ENCODE peak calls at places on chromosomes 7 and 10, in six cellular contexts. A is nucleus accumbens, K is GM12865, S is Right ventricle myocardium superior, D is lower lobe of right lung, F is Peyer's patch. L is an unnamed sample.

GRCh38 chr10:69403519-69403918 is 13.2 kb downstream of the TACR2 start:
- DNase-seq in A (no peak), K (no peak), S (no peak), D (no peak), F (no peak), L (no peak)

GRCh38 chr7:31062746-31063435 is 10.8 kb downstream of the ADCYAP1R1 start:
- DNase-seq in A (no peak), K (no peak), S (no peak), D (no peak), F (no peak), L (no peak)

GRCh38 chr10:101063162-101063525 is 1.4 kb downstream of the KAZALD1 start:
- DNase-seq in A (no peak), K (no peak), S (no peak), D (no peak), F (no peak), L (no peak)

GRCh38 chr7:139046143-139046542 is 10.3 kb upstream of the ZC3HAV1L start:
- DNase-seq in A (no peak), K (no peak), S (no peak), D (no peak), F (no peak), L (no peak)

GRCh38 chr7:140049339-140050024 is 13.3 kb downstream of the PARP12 start:
- DNase-seq in A (no peak), K (no peak), S (no peak), D (no peak), F (peak), L (no peak)

GRCh38 chr10:24718031-24718855 is 5.4 kb downstream of the ARHGAP21 start:
- DNase-seq in A (no peak), K (no peak), S (no peak), D (no peak), F (no peak), L (no peak)

GRCh38 chr10:120607016-120607709 is 150.1 kb downstream of the PLPP4 start:
- DNase-seq in A (no peak), K (no peak), S (no peak), D (no peak), F (no peak), L (no peak)

GRCh38 chr7:135161669-135162068 is 8.8 kb downstream of the CYREN start:
- DNase-seq in A (no peak), K (no peak), S (no peak), D (no peak), F (no peak), L (no peak)

GRCh38 chr7:113831509-113831908 is 87.3 kb downstream of the PPP1R3A start:
- DNase-seq in A (no peak), K (no peak), S (no peak), D (no peak), F (no peak), L (no peak)